ENCODE peak calls at places on chromosome 6, in ten cellular contexts. One of them, this sample, is unnamed.

GRCh38 chr6:2695464-2696095 is 55.1 kb downstream of the MYLK4 start:
- DNase-seq in cardiac muscle cell: peak; percentile 28
- DNase-seq in ovary: no peak
- DNase-seq in tibial artery: no peak
- DNase-seq in fibroblast of the aortic adventitia: peak; percentile 70
- DNase-seq in lower lobe of right lung: no peak
- DNase-seq in colonic mucosa: no peak
- DNase-seq in BE2C: no peak
- DNase-seq in A549: peak; percentile 10
- DNase-seq in PC-3: peak; percentile 78
- DNase-seq in this sample: peak; percentile 52

GRCh38 chr6:164230804-164231203 is 816.3 kb downstream of the QKI start:
- DNase-seq in BE2C: no peak
- DNase-seq in colonic mucosa: no peak
- DNase-seq in fibroblast of the aortic adventitia: no peak
- DNase-seq in PC-3: no peak
- DNase-seq in cardiac muscle cell: no peak
- DNase-seq in A549: no peak
- DNase-seq in tibial artery: no peak
- DNase-seq in ovary: no peak
- DNase-seq in lower lobe of right lung: no peak
- DNase-seq in this sample: no peak

GRCh38 chr6:42156638-42157037 is 14.2 kb upstream of the C6orf132 start:
- DNase-seq in tibial artery: no peak
- DNase-seq in lower lobe of right lung: no peak
- DNase-seq in PC-3: no peak
- DNase-seq in cardiac muscle cell: no peak
- DNase-seq in ovary: no peak
- DNase-seq in BE2C: no peak
- DNase-seq in colonic mucosa: no peak
- DNase-seq in A549: no peak
- DNase-seq in fibroblast of the aortic adventitia: no peak
- DNase-seq in this sample: no peak

GRCh38 chr6:40586369-40586768 is 795 bp downstream of the LRFN2 start:
- DNase-seq in PC-3: no peak
- DNase-seq in BE2C: peak; percentile 37
- DNase-seq in A549: no peak
- DNase-seq in fibroblast of the aortic adventitia: no peak
- DNase-seq in cardiac muscle cell: no peak
- DNase-seq in colonic mucosa: peak; percentile 20
- DNase-seq in lower lobe of right lung: no peak
- DNase-seq in tibial artery: no peak
- DNase-seq in ovary: no peak
- DNase-seq in this sample: no peak

GRCh38 chr6:16129623-16130243 is 847 bp downstream of the MYLIP start:
- DNase-seq in ovary: peak; percentile 41
- DNase-seq in fibroblast of the aortic adventitia: peak; percentile 36
- DNase-seq in lower lobe of right lung: peak; percentile 67
- DNase-seq in BE2C: no peak
- DNase-seq in A549: no peak
- DNase-seq in PC-3: peak; percentile 26
- DNase-seq in cardiac muscle cell: peak; percentile 30
- DNase-seq in colonic mucosa: peak; percentile 54
- DNase-seq in tibial artery: peak; percentile 76
- DNase-seq in this sample: no peak

GRCh38 chr6:13913226-13914001 is 11.3 kb upstream of the RNF182 start:
- DNase-seq in PC-3: no peak
- DNase-seq in tibial artery: no peak
- DNase-seq in lower lobe of right lung: no peak
- DNase-seq in fibroblast of the aortic adventitia: no peak
- DNase-seq in BE2C: no peak
- DNase-seq in cardiac muscle cell: no peak
- DNase-seq in A549: no peak
- DNase-seq in ovary: no peak
- DNase-seq in colonic mucosa: no peak
- DNase-seq in this sample: no peak

GRCh38 chr6:29552512-29553051 is 7.0 kb downstream of the UBD start:
- DNase-seq in colonic mucosa: no peak
- DNase-seq in cardiac muscle cell: peak; percentile 59
- DNase-seq in lower lobe of right lung: no peak
- DNase-seq in ovary: no peak
- DNase-seq in fibroblast of the aortic adventitia: peak; percentile 72
- DNase-seq in A549: peak; percentile 31
- DNase-seq in tibial artery: no peak
- DNase-seq in PC-3: peak; percentile 75
- DNase-seq in BE2C: no peak
- DNase-seq in this sample: peak; percentile 85

GRCh38 chr6:43086022-43086658 is 10.0 kb downstream of the PTK7 start:
- DNase-seq in fibroblast of the aortic adventitia: no peak
- DNase-seq in PC-3: no peak
- DNase-seq in cardiac muscle cell: no peak
- DNase-seq in BE2C: no peak
- DNase-seq in lower lobe of right lung: no peak
- DNase-seq in colonic mucosa: no peak
- DNase-seq in ovary: no peak
- DNase-seq in A549: no peak
- DNase-seq in tibial artery: no peak
- DNase-seq in this sample: no peak

GRCh38 chr6:119158057-119158848 is 79.8 kb upstream of the FAM184A start:
- DNase-seq in colonic mucosa: no peak
- DNase-seq in BE2C: no peak
- DNase-seq in PC-3: no peak
- DNase-seq in lower lobe of right lung: peak; percentile 57
- DNase-seq in fibroblast of the aortic adventitia: peak; percentile 98
- DNase-seq in A549: no peak
- DNase-seq in cardiac muscle cell: no peak
- DNase-seq in tibial artery: no peak
- DNase-seq in ovary: peak; percentile 31
- DNase-seq in this sample: peak; percentile 86

GRCh38 chr6:16736856-16737255 is 24.4 kb downstream of the ATXN1 start:
- DNase-seq in fibroblast of the aortic adventitia: no peak
- DNase-seq in tibial artery: no peak
- DNase-seq in lower lobe of right lung: no peak
- DNase-seq in cardiac muscle cell: no peak
- DNase-seq in A549: no peak
- DNase-seq in PC-3: peak; percentile 63
- DNase-seq in BE2C: no peak
- DNase-seq in colonic mucosa: no peak
- DNase-seq in ovary: no peak
- DNase-seq in this sample: no peak

GRCh38 chr6:169982461-169983386 is 231.3 kb downstream of the ERMARD start:
- DNase-seq in ovary: no peak
- DNase-seq in BE2C: no peak
- DNase-seq in fibroblast of the aortic adventitia: no peak
- DNase-seq in colonic mucosa: no peak
- DNase-seq in lower lobe of right lung: no peak
- DNase-seq in PC-3: no peak
- DNase-seq in cardiac muscle cell: no peak
- DNase-seq in A549: no peak
- DNase-seq in tibial artery: peak; percentile 51
- DNase-seq in this sample: no peak

GRCh38 chr6:133814797-133815196 is 74.1 kb upstream of the TCF21 start:
- DNase-seq in cardiac muscle cell: no peak
- DNase-seq in tibial artery: no peak
- DNase-seq in BE2C: no peak
- DNase-seq in fibroblast of the aortic adventitia: peak; percentile 79
- DNase-seq in ovary: peak; percentile 69
- DNase-seq in A549: peak; percentile 39
- DNase-seq in lower lobe of right lung: no peak
- DNase-seq in PC-3: peak; percentile 9
- DNase-seq in colonic mucosa: no peak
- DNase-seq in this sample: peak; percentile 66

GRCh38 chr6:170153436-170154319 is 137.2 kb downstream of the DLL1 start:
- DNase-seq in PC-3: no peak
- DNase-seq in cardiac muscle cell: no peak
- DNase-seq in ovary: no peak
- DNase-seq in tibial artery: no peak
- DNase-seq in BE2C: peak; percentile 7
- DNase-seq in fibroblast of the aortic adventitia: no peak
- DNase-seq in A549: no peak
- DNase-seq in colonic mucosa: no peak
- DNase-seq in lower lobe of right lung: peak; percentile 41
- DNase-seq in this sample: no peak

GRCh38 chr6:22349528-22349927 is 52.7 kb upstream of the PRL start:
- DNase-seq in A549: no peak
- DNase-seq in PC-3: no peak
- DNase-seq in BE2C: no peak
- DNase-seq in fibroblast of the aortic adventitia: no peak
- DNase-seq in ovary: no peak
- DNase-seq in colonic mucosa: no peak
- DNase-seq in lower lobe of right lung: no peak
- DNase-seq in cardiac muscle cell: no peak
- DNase-seq in tibial artery: no peak
- DNase-seq in this sample: no peak

GRCh38 chr6:54135665-54136370 is 24.6 kb downstream of the MLIP start:
- DNase-seq in lower lobe of right lung: no peak
- DNase-seq in A549: peak; percentile 45
- DNase-seq in colonic mucosa: no peak
- DNase-seq in cardiac muscle cell: no peak
- DNase-seq in BE2C: no peak
- DNase-seq in PC-3: peak; percentile 63
- DNase-seq in tibial artery: no peak
- DNase-seq in ovary: no peak
- DNase-seq in fibroblast of the aortic adventitia: peak; percentile 63
- DNase-seq in this sample: peak; percentile 59

GRCh38 chr6:91055959-91056358 is 469.1 kb upstream of the MAP3K7 start:
- DNase-seq in ovary: no peak
- DNase-seq in colonic mucosa: no peak
- DNase-seq in BE2C: no peak
- DNase-seq in cardiac muscle cell: no peak
- DNase-seq in fibroblast of the aortic adventitia: no peak
- DNase-seq in A549: no peak
- DNase-seq in PC-3: no peak
- DNase-seq in lower lobe of right lung: no peak
- DNase-seq in tibial artery: no peak
- DNase-seq in this sample: no peak

DNA sequence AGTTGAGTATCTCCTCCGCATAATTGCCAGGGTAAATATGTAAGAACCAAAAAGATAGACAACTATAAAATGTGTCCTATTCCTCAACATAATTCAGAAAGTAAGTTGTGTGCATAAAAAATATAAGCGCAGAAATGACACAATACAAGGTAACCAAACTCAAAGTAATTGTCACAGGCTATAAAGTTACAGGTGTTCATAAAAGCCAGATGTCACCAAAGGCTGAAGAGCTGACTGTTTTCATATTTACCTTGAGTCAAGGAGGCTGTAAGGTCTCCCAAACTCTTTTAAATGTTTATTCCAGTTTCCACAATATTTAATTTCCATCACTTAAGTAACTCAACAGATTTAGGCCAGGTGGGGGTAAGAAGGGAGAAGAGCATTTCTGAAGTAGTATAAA is 192.2 kb upstream of the MARCKS start:
- DNase-seq in A549: no peak
- DNase-seq in lower lobe of right lung: no peak
- DNase-seq in fibroblast of the aortic adventitia: no peak
- DNase-seq in ovary: no peak
- DNase-seq in cardiac muscle cell: no peak
- DNase-seq in tibial artery: no peak
- DNase-seq in BE2C: no peak
- DNase-seq in PC-3: no peak
- DNase-seq in colonic mucosa: no peak
- DNase-seq in this sample: no peak
- H3K4me3 ChIP-seq in A549: no peak overlapping the region
- H3K4me3 ChIP-seq in lower lobe of right lung: no peak overlapping the region
- H3K4me3 ChIP-seq in fibroblast of the aortic adventitia: no peak overlapping the region
- H3K4me3 ChIP-seq in ovary: no peak overlapping the region
- H3K4me3 ChIP-seq in cardiac muscle cell: no peak overlapping the region
- H3K4me3 ChIP-seq in tibial artery: no peak overlapping the region
- H3K4me3 ChIP-seq in BE2C: no peak overlapping the region
- H3K4me3 ChIP-seq in PC-3: no peak overlapping the region
- H3K4me3 ChIP-seq in colonic mucosa: no peak overlapping the region
- H3K4me3 ChIP-seq in this sample: no peak overlapping the region

GRCh38 chr6:158283304-158284005 is 28.8 kb upstream of the TULP4 start:
- DNase-seq in lower lobe of right lung: no peak
- DNase-seq in ovary: no peak
- DNase-seq in tibial artery: no peak
- DNase-seq in BE2C: no peak
- DNase-seq in colonic mucosa: no peak
- DNase-seq in fibroblast of the aortic adventitia: peak; percentile 22
- DNase-seq in A549: peak; percentile 64
- DNase-seq in cardiac muscle cell: peak; percentile 28
- DNase-seq in PC-3: no peak
- DNase-seq in this sample: peak; percentile 43
- TF ChIP-seq CTCF in lower lobe of right lung: no peak
- TF ChIP-seq CTCF in ovary: no peak
- TF ChIP-seq CTCF in tibial artery: no peak
- TF ChIP-seq CTCF in BE2C: no peak
- TF ChIP-seq CTCF in colonic mucosa: no peak
- TF ChIP-seq CTCF in fibroblast of the aortic adventitia: no peak
- TF ChIP-seq CTCF in A549: no peak
- TF ChIP-seq CTCF in cardiac muscle cell: no peak
- TF ChIP-seq CTCF in PC-3: no peak
- TF ChIP-seq CTCF in this sample: no peak

GRCh38 chr6:33592595-33593413 is 12.7 kb upstream of the BAK1 start:
- DNase-seq in BE2C: no peak
- DNase-seq in lower lobe of right lung: peak; percentile 62
- DNase-seq in cardiac muscle cell: no peak
- DNase-seq in fibroblast of the aortic adventitia: no peak
- DNase-seq in colonic mucosa: peak; percentile 79
- DNase-seq in ovary: no peak
- DNase-seq in A549: no peak
- DNase-seq in tibial artery: peak; percentile 64
- DNase-seq in PC-3: no peak
- DNase-seq in this sample: no peak
- H3K4me3 ChIP-seq in BE2C: no peak overlapping the region
- H3K4me3 ChIP-seq in lower lobe of right lung: peak overlapping the region; percentile 30
- H3K4me3 ChIP-seq in cardiac muscle cell: no peak overlapping the region
- H3K4me3 ChIP-seq in fibroblast of the aortic adventitia: no peak overlapping the region
- H3K4me3 ChIP-seq in colonic mucosa: peak overlapping the region; percentile 35
- H3K4me3 ChIP-seq in ovary: no peak overlapping the region
- H3K4me3 ChIP-seq in A549: no peak overlapping the region
- H3K4me3 ChIP-seq in tibial artery: no peak overlapping the region
- H3K4me3 ChIP-seq in PC-3: peak overlapping the region; percentile 24
- H3K4me3 ChIP-seq in this sample: no peak overlapping the region

GRCh38 chr6:75372884-75373283 is 88.3 kb upstream of the TMEM30A start:
- DNase-seq in cardiac muscle cell: no peak
- DNase-seq in lower lobe of right lung: no peak
- DNase-seq in colonic mucosa: no peak
- DNase-seq in ovary: no peak
- DNase-seq in tibial artery: no peak
- DNase-seq in fibroblast of the aortic adventitia: no peak
- DNase-seq in A549: no peak
- DNase-seq in BE2C: no peak
- DNase-seq in PC-3: no peak
- DNase-seq in this sample: no peak

GRCh38 chr6:75368864-75369402 is 84.3 kb upstream of the TMEM30A start:
- DNase-seq in PC-3: no peak
- DNase-seq in ovary: no peak
- DNase-seq in cardiac muscle cell: no peak
- DNase-seq in BE2C: no peak
- DNase-seq in tibial artery: no peak
- DNase-seq in lower lobe of right lung: no peak
- DNase-seq in colonic mucosa: no peak
- DNase-seq in fibroblast of the aortic adventitia: peak; percentile 2
- DNase-seq in A549: no peak
- DNase-seq in this sample: no peak

GRCh38 chr6:75363304-75363703 is 78.7 kb upstream of the TMEM30A start:
- DNase-seq in cardiac muscle cell: no peak
- DNase-seq in ovary: no peak
- DNase-seq in BE2C: no peak
- DNase-seq in lower lobe of right lung: no peak
- DNase-seq in colonic mucosa: no peak
- DNase-seq in A549: no peak
- DNase-seq in fibroblast of the aortic adventitia: no peak
- DNase-seq in PC-3: peak; percentile 10
- DNase-seq in tibial artery: no peak
- DNase-seq in this sample: no peak

GRCh38 chr6:75368151-75368779 is 83.7 kb upstream of the TMEM30A start:
- DNase-seq in fibroblast of the aortic adventitia: peak; percentile 33
- DNase-seq in colonic mucosa: peak; percentile 29
- DNase-seq in cardiac muscle cell: peak; percentile 72
- DNase-seq in lower lobe of right lung: peak; percentile 58
- DNase-seq in BE2C: peak; percentile 39
- DNase-seq in PC-3: peak; percentile 77
- DNase-seq in ovary: no peak
- DNase-seq in tibial artery: no peak
- DNase-seq in A549: peak; percentile 96
- DNase-seq in this sample: no peak
- TF ChIP-seq CTCF in fibroblast of the aortic adventitia: peak; percentile 46
- TF ChIP-seq CTCF in colonic mucosa: no peak
- TF ChIP-seq CTCF in cardiac muscle cell: peak; percentile 46
- TF ChIP-seq CTCF in lower lobe of right lung: peak; percentile 45
- TF ChIP-seq CTCF in BE2C: peak; percentile 59
- TF ChIP-seq CTCF in PC-3: peak; percentile 76
- TF ChIP-seq CTCF in ovary: no peak
- TF ChIP-seq CTCF in tibial artery: peak; percentile 34
- TF ChIP-seq CTCF in A549: peak; percentile 70
- TF ChIP-seq CTCF in this sample: peak; percentile 42

This sample was measured in fibroblast of villous mesenchyme.